ENCODE peak calls at places on chromosomes 12 and 14, in seven cellular contexts. One of them, this sample, is unnamed.

GRCh38 chr12:46005823-46006222 is 15.4 kb upstream of the SCAF11 start:
- DNase-seq in cardiac fibroblast: no peak
- DNase-seq in HS-5: no peak
- DNase-seq in AML-193: no peak
- DNase-seq in GM12891: no peak
- DNase-seq in endothelial cell of umbilical vein: no peak
- DNase-seq in GM23248: no peak
- DNase-seq in this sample: no peak

GRCh38 chr12:103647267-103647666 is 60.2 kb downstream of the STAB2 start:
- DNase-seq in GM12891: no peak
- DNase-seq in GM23248: peak
- DNase-seq in cardiac fibroblast: peak
- DNase-seq in AML-193: no peak
- DNase-seq in HS-5: peak
- DNase-seq in endothelial cell of umbilical vein: peak
- DNase-seq in this sample: no peak

GRCh38 chr12:69419701-69420100 is 50.5 kb upstream of the FRS2 start:
- DNase-seq in endothelial cell of umbilical vein: no peak
- DNase-seq in AML-193: no peak
- DNase-seq in HS-5: no peak
- DNase-seq in GM12891: no peak
- DNase-seq in cardiac fibroblast: no peak
- DNase-seq in GM23248: no peak
- DNase-seq in this sample: no peak

GRCh38 chr14:41830679-41831078 is 224.0 kb downstream of the LRFN5 start:
- DNase-seq in GM12891: no peak
- DNase-seq in GM23248: peak
- DNase-seq in AML-193: no peak
- DNase-seq in HS-5: no peak
- DNase-seq in cardiac fibroblast: peak
- DNase-seq in endothelial cell of umbilical vein: no peak
- DNase-seq in this sample: no peak

GRCh38 chr12:49827351-49828099 is 688 bp downstream of the NCKAP5L start:
- DNase-seq in GM23248: peak
- DNase-seq in GM12891: peak
- DNase-seq in cardiac fibroblast: peak
- DNase-seq in AML-193: peak
- DNase-seq in endothelial cell of umbilical vein: peak
- DNase-seq in HS-5: no peak
- DNase-seq in this sample: no peak

GRCh38 chr14:70084226-70084625 is 104.5 kb downstream of the SLC8A3 start:
- DNase-seq in cardiac fibroblast: no peak
- DNase-seq in GM23248: no peak
- DNase-seq in GM12891: no peak
- DNase-seq in endothelial cell of umbilical vein: no peak
- DNase-seq in HS-5: no peak
- DNase-seq in AML-193: no peak
- DNase-seq in this sample: no peak

GRCh38 chr14:69879175-69880047 is at the start of gene SMOC1:
- DNase-seq in GM23248: peak
- DNase-seq in AML-193: no peak
- DNase-seq in HS-5: no peak
- DNase-seq in endothelial cell of umbilical vein: peak
- DNase-seq in cardiac fibroblast: peak
- DNase-seq in GM12891: peak
- DNase-seq in this sample: peak

GRCh38 chr12:123900898-123901376 is 71.7 kb downstream of the CCDC92 start:
- DNase-seq in GM12891: no peak
- DNase-seq in endothelial cell of umbilical vein: no peak
- DNase-seq in AML-193: no peak
- DNase-seq in HS-5: no peak
- DNase-seq in cardiac fibroblast: no peak
- DNase-seq in GM23248: no peak
- DNase-seq in this sample: no peak

GRCh38 chr12:47808049-47808448 is 11.7 kb downstream of the HDAC7 start:
- DNase-seq in endothelial cell of umbilical vein: peak
- DNase-seq in AML-193: peak
- DNase-seq in HS-5: no peak
- DNase-seq in GM12891: no peak
- DNase-seq in GM23248: peak
- DNase-seq in cardiac fibroblast: peak
- DNase-seq in this sample: no peak

GRCh38 chr12:10395390-10395998 is 5.7 kb upstream of the KLRK1 start:
- DNase-seq in GM12891: no peak
- DNase-seq in AML-193: peak
- DNase-seq in GM23248: peak
- DNase-seq in cardiac fibroblast: peak
- DNase-seq in endothelial cell of umbilical vein: no peak
- DNase-seq in HS-5: peak
- DNase-seq in this sample: no peak

This sample was measured in GM18507.